ENCODE peak calls at places on chromosomes 2 and 18, in four cellular contexts. One of them, this sample, is unnamed.

GRCh38 chr2:30338475-30338874 is 107.1 kb downstream of the LBH start:
- DNase-seq in CD8-positive, alpha-beta memory T cell: no peak
- DNase-seq in NCI-H1105 treated with DMSO at 0.1 percent for 48 hours: no peak
- DNase-seq in activated CD8-positive, alpha-beta memory T cell treated with anti-CD3 and anti-CD28 coated beads, Interleukin-2, amount 50 U/mL, for 48 hours: no peak
- DNase-seq in this sample: no peak

GRCh38 chr2:31333527-31334183 is 80.9 kb downstream of the XDH start:
- DNase-seq in NCI-H1105 treated with DMSO at 0.1 percent for 48 hours: peak
- DNase-seq in CD8-positive, alpha-beta memory T cell: peak
- DNase-seq in activated CD8-positive, alpha-beta memory T cell treated with anti-CD3 and anti-CD28 coated beads, Interleukin-2, amount 50 U/mL, for 48 hours: peak
- DNase-seq in this sample: no peak

GRCh38 chr2:222833410-222833809 is 27.4 kb upstream of the ACSL3 start:
- DNase-seq in activated CD8-positive, alpha-beta memory T cell treated with anti-CD3 and anti-CD28 coated beads, Interleukin-2, amount 50 U/mL, for 48 hours: no peak
- DNase-seq in CD8-positive, alpha-beta memory T cell: no peak
- DNase-seq in NCI-H1105 treated with DMSO at 0.1 percent for 48 hours: no peak
- DNase-seq in this sample: no peak

GRCh38 chr18:61992285-61992684 is 99.5 kb upstream of the RNF152 start:
- DNase-seq in NCI-H1105 treated with DMSO at 0.1 percent for 48 hours: no peak
- DNase-seq in activated CD8-positive, alpha-beta memory T cell treated with anti-CD3 and anti-CD28 coated beads, Interleukin-2, amount 50 U/mL, for 48 hours: no peak
- DNase-seq in CD8-positive, alpha-beta memory T cell: no peak
- DNase-seq in this sample: no peak

GRCh38 chr2:64666810-64667438 is 13.2 kb upstream of the SERTAD2 start:
- DNase-seq in activated CD8-positive, alpha-beta memory T cell treated with anti-CD3 and anti-CD28 coated beads, Interleukin-2, amount 50 U/mL, for 48 hours: no peak
- DNase-seq in NCI-H1105 treated with DMSO at 0.1 percent for 48 hours: no peak
- DNase-seq in CD8-positive, alpha-beta memory T cell: no peak
- DNase-seq in this sample: no peak

GRCh38 chr2:179354739-179355537 is 90.3 kb upstream of the SESTD1 start:
- DNase-seq in CD8-positive, alpha-beta memory T cell: no peak
- DNase-seq in activated CD8-positive, alpha-beta memory T cell treated with anti-CD3 and anti-CD28 coated beads, Interleukin-2, amount 50 U/mL, for 48 hours: no peak
- DNase-seq in NCI-H1105 treated with DMSO at 0.1 percent for 48 hours: no peak
- DNase-seq in this sample: no peak

GRCh38 chr2:133780099-133780996 is 212.1 kb upstream of the NCKAP5 start:
- DNase-seq in activated CD8-positive, alpha-beta memory T cell treated with anti-CD3 and anti-CD28 coated beads, Interleukin-2, amount 50 U/mL, for 48 hours: no peak
- DNase-seq in CD8-positive, alpha-beta memory T cell: no peak
- DNase-seq in NCI-H1105 treated with DMSO at 0.1 percent for 48 hours: peak
- DNase-seq in this sample: no peak

GRCh38 chr18:12308386-12309100 is 502 bp downstream of the TUBB6 start:
- DNase-seq in activated CD8-positive, alpha-beta memory T cell treated with anti-CD3 and anti-CD28 coated beads, Interleukin-2, amount 50 U/mL, for 48 hours: peak
- DNase-seq in NCI-H1105 treated with DMSO at 0.1 percent for 48 hours: no peak
- DNase-seq in CD8-positive, alpha-beta memory T cell: no peak
- DNase-seq in this sample: peak

GRCh38 chr2:148561389-148561788 is 83.2 kb upstream of the EPC2 start:
- DNase-seq in activated CD8-positive, alpha-beta memory T cell treated with anti-CD3 and anti-CD28 coated beads, Interleukin-2, amount 50 U/mL, for 48 hours: no peak
- DNase-seq in CD8-positive, alpha-beta memory T cell: no peak
- DNase-seq in NCI-H1105 treated with DMSO at 0.1 percent for 48 hours: no peak
- DNase-seq in this sample: no peak

GRCh38 chr18:76450452-76450851 is 44.6 kb downstream of the ZNF516 start:
- DNase-seq in CD8-positive, alpha-beta memory T cell: no peak
- DNase-seq in NCI-H1105 treated with DMSO at 0.1 percent for 48 hours: no peak
- DNase-seq in activated CD8-positive, alpha-beta memory T cell treated with anti-CD3 and anti-CD28 coated beads, Interleukin-2, amount 50 U/mL, for 48 hours: peak
- DNase-seq in this sample: peak

GRCh38 chr2:235936493-235936892 is 231.7 kb downstream of the GBX2 start:
- DNase-seq in CD8-positive, alpha-beta memory T cell: no peak
- DNase-seq in activated CD8-positive, alpha-beta memory T cell treated with anti-CD3 and anti-CD28 coated beads, Interleukin-2, amount 50 U/mL, for 48 hours: peak
- DNase-seq in NCI-H1105 treated with DMSO at 0.1 percent for 48 hours: no peak
- DNase-seq in this sample: peak

GRCh38 chr2:118810766-118811165 is 36.7 kb downstream of the EN1 start:
- DNase-seq in NCI-H1105 treated with DMSO at 0.1 percent for 48 hours: no peak
- DNase-seq in CD8-positive, alpha-beta memory T cell: no peak
- DNase-seq in activated CD8-positive, alpha-beta memory T cell treated with anti-CD3 and anti-CD28 coated beads, Interleukin-2, amount 50 U/mL, for 48 hours: no peak
- DNase-seq in this sample: no peak

GRCh38 chr2:181305151-181306123 is 151.7 kb upstream of the ITGA4 start:
- DNase-seq in NCI-H1105 treated with DMSO at 0.1 percent for 48 hours: no peak
- DNase-seq in CD8-positive, alpha-beta memory T cell: peak
- DNase-seq in activated CD8-positive, alpha-beta memory T cell treated with anti-CD3 and anti-CD28 coated beads, Interleukin-2, amount 50 U/mL, for 48 hours: no peak
- DNase-seq in this sample: no peak

GRCh38 chr18:35158728-35159443 is 81.9 kb upstream of the ZNF397 start:
- DNase-seq in NCI-H1105 treated with DMSO at 0.1 percent for 48 hours: no peak
- DNase-seq in activated CD8-positive, alpha-beta memory T cell treated with anti-CD3 and anti-CD28 coated beads, Interleukin-2, amount 50 U/mL, for 48 hours: no peak
- DNase-seq in CD8-positive, alpha-beta memory T cell: no peak
- DNase-seq in this sample: no peak

GRCh38 chr2:109396338-109397180 is 217.2 kb downstream of the SEPTIN10 start:
- DNase-seq in CD8-positive, alpha-beta memory T cell: no peak
- DNase-seq in activated CD8-positive, alpha-beta memory T cell treated with anti-CD3 and anti-CD28 coated beads, Interleukin-2, amount 50 U/mL, for 48 hours: no peak
- DNase-seq in NCI-H1105 treated with DMSO at 0.1 percent for 48 hours: no peak
- DNase-seq in this sample: no peak

GRCh38 chr2:147913701-147914480 is 69.1 kb downstream of the ACVR2A start:
- DNase-seq in NCI-H1105 treated with DMSO at 0.1 percent for 48 hours: peak
- DNase-seq in CD8-positive, alpha-beta memory T cell: no peak
- DNase-seq in activated CD8-positive, alpha-beta memory T cell treated with anti-CD3 and anti-CD28 coated beads, Interleukin-2, amount 50 U/mL, for 48 hours: no peak
- DNase-seq in this sample: no peak

GRCh38 chr2:64913357-64913869 is 75.8 kb upstream of the SLC1A4 start:
- DNase-seq in CD8-positive, alpha-beta memory T cell: no peak
- DNase-seq in activated CD8-positive, alpha-beta memory T cell treated with anti-CD3 and anti-CD28 coated beads, Interleukin-2, amount 50 U/mL, for 48 hours: no peak
- DNase-seq in NCI-H1105 treated with DMSO at 0.1 percent for 48 hours: peak
- DNase-seq in this sample: no peak

GRCh38 chr18:8835556-8835955 is 130.2 kb downstream of the MTCL1 start:
- DNase-seq in NCI-H1105 treated with DMSO at 0.1 percent for 48 hours: no peak
- DNase-seq in CD8-positive, alpha-beta memory T cell: no peak
- DNase-seq in activated CD8-positive, alpha-beta memory T cell treated with anti-CD3 and anti-CD28 coated beads, Interleukin-2, amount 50 U/mL, for 48 hours: no peak
- DNase-seq in this sample: no peak

This sample was measured in coronary artery.